ENCODE peak calls at places on chromosomes 6 and 20, in nine cellular contexts. I is Calu3; R is neural progenitor cell; U is kidney tubule cell; E is CD8-positive, alpha-beta memory T cell; Y is ovary; S is psoas muscle; C is activated gamma-delta T cell treated with Interleukin-2 at 50 U/mL for 16 hours; M is left lung. L is an unnamed sample.

GRCh38 chr6:104623052-104623690 is 236.5 kb downstream of the HACE1 start:
- DNase-seq in E (no peak), S (no peak), U (no peak), R (peak; percentile 51), C (no peak), Y (no peak), M (no peak), I (peak; percentile 16), L (no peak)

GRCh38 chr6:28336284-28337024 is 506 bp upstream of the ZSCAN31 start:
- DNase-seq in U (peak; percentile 89), E (peak; percentile 18), Y (peak; percentile 32), M (no peak), R (peak; percentile 43), I (peak; percentile 16), C (peak; percentile 8), S (no peak), L (no peak)

GRCh38 chr6:73941892-73942291 is 245.9 kb downstream of the CD109 start:
- DNase-seq in I (no peak), Y (no peak), M (no peak), E (no peak), S (no peak), R (no peak), U (no peak), C (no peak), L (no peak)

GRCh38 chr20:24116611-24117010 is 128.0 kb upstream of the GGTLC1 start:
- DNase-seq in S (no peak), M (no peak), R (no peak), E (no peak), U (no peak), I (no peak), C (no peak), Y (no peak), L (no peak)

GRCh38 chr20:1163653-1164052 is 21.1 kb downstream of the TMEM74B start:
- DNase-seq in M (no peak), C (no peak), Y (no peak), R (no peak), U (no peak), S (no peak), I (no peak), E (no peak), L (no peak)

GRCh38 chr6:129920103-129920798 is 59.1 kb upstream of the TMEM244 start:
- DNase-seq in Y (no peak), M (no peak), I (no peak), R (no peak), S (no peak), U (peak; percentile 18), E (no peak), C (no peak), L (no peak)

GRCh38 chr6:164207024-164207423 is 792.5 kb downstream of the QKI start:
- DNase-seq in E (no peak), M (no peak), C (no peak), R (no peak), I (no peak), S (no peak), U (no peak), Y (no peak), L (no peak)

GRCh38 chr20:54219751-54220426 is 12.0 kb downstream of the PFDN4 start:
- DNase-seq in E (no peak), Y (no peak), U (peak; percentile 52), I (peak; percentile 47), C (no peak), R (peak; percentile 59), M (no peak), S (no peak), L (no peak)

GRCh38 chr6:43310624-43311023 is 2.0 kb upstream of the CRIP3 start:
- DNase-seq in M (no peak), R (no peak), C (no peak), E (no peak), U (no peak), Y (no peak), S (no peak), I (no peak), L (no peak)

GRCh38 chr20:57243480-57244220 is 22.8 kb downstream of the BMP7 start:
- DNase-seq in C (no peak), E (no peak), Y (no peak), S (no peak), M (no peak), I (no peak), R (no peak), U (no peak), L (no peak)

GRCh38 chr6:28885149-28885738 is 38.5 kb downstream of the TRIM27 start:
- DNase-seq in I (no peak), R (no peak), E (peak; percentile 9), U (no peak), C (no peak), Y (no peak), S (no peak), M (no peak), L (no peak)

GRCh38 chr6:34146021-34146782 is at the start of gene GRM4:
- DNase-seq in S (no peak), I (no peak), C (no peak), Y (no peak), M (no peak), E (no peak), R (no peak), U (no peak), L (peak; percentile 16)

GRCh38 chr6:53100561-53100960 is 35.4 kb downstream of the FBXO9 start:
- DNase-seq in E (no peak), M (no peak), I (no peak), Y (no peak), R (no peak), U (no peak), S (no peak), C (no peak), L (no peak)

GRCh38 chr6:151962246-151962846 is 154.9 kb downstream of the ESR1 start:
- DNase-seq in M (no peak), Y (no peak), E (no peak), U (peak; percentile 19), S (no peak), R (no peak), I (peak; percentile 6), C (no peak), L (no peak)

GRCh38 chr6:137827977-137828815 is 38.9 kb upstream of the TNFAIP3 start:
- DNase-seq in E (no peak), M (no peak), U (no peak), C (no peak), S (no peak), R (no peak), I (no peak), Y (no peak), L (no peak)

GRCh38 chr20:49818810-49819209 is 6.2 kb downstream of the SLC9A8 start:
- DNase-seq in S (no peak), Y (no peak), U (no peak), E (no peak), C (no peak), M (no peak), I (no peak), R (no peak), L (no peak)

GRCh38 chr6:45754432-45754831 is 261.2 kb downstream of the CLIC5 start:
- DNase-seq in R (no peak), C (no peak), E (no peak), M (peak; percentile 61), I (no peak), Y (no peak), U (no peak), S (no peak), L (no peak)

L was measured in CD14-positive monocyte.